ENCODE peak calls at places on chromosomes 3 and 15, in five cellular contexts. One of them, this sample, is unnamed.

GRCh38 chr15:92941668-92942067 is 41.5 kb downstream of the CHD2 start:
- DNase-seq in GM12865: no peak
- DNase-seq in CD4-positive, alpha-beta T cell: no peak
- DNase-seq in sciatic nerve: no peak
- DNase-seq in EL: no peak
- DNase-seq in this sample: no peak

GRCh38 chr15:98160236-98160635 is 199.7 kb downstream of the ARRDC4 start:
- DNase-seq in GM12865: peak
- DNase-seq in CD4-positive, alpha-beta T cell: no peak
- DNase-seq in sciatic nerve: no peak
- DNase-seq in EL: no peak
- DNase-seq in this sample: peak

GRCh38 chr3:101629219-101629618 is 47.7 kb downstream of the ZBTB11 start:
- DNase-seq in GM12865: no peak
- DNase-seq in CD4-positive, alpha-beta T cell: no peak
- DNase-seq in sciatic nerve: no peak
- DNase-seq in EL: no peak
- DNase-seq in this sample: no peak

GRCh38 chr3:15616053-15616452 is 14.5 kb downstream of the BTD start:
- DNase-seq in GM12865: no peak
- DNase-seq in CD4-positive, alpha-beta T cell: no peak
- DNase-seq in sciatic nerve: no peak
- DNase-seq in EL: peak
- DNase-seq in this sample: no peak

GRCh38 chr3:139318431-139318816 is 25.4 kb upstream of the MRPS22 start:
- DNase-seq in GM12865: no peak
- DNase-seq in CD4-positive, alpha-beta T cell: no peak
- DNase-seq in sciatic nerve: no peak
- DNase-seq in EL: no peak
- DNase-seq in this sample: peak

GRCh38 chr3:8937064-8938020 is 25.9 kb downstream of the RAD18 start:
- DNase-seq in GM12865: no peak
- DNase-seq in CD4-positive, alpha-beta T cell: no peak
- DNase-seq in sciatic nerve: no peak
- DNase-seq in EL: peak
- DNase-seq in this sample: no peak

GRCh38 chr3:143263844-143264243 is 144.3 kb downstream of the CHST2 start:
- DNase-seq in GM12865: peak
- DNase-seq in CD4-positive, alpha-beta T cell: no peak
- DNase-seq in sciatic nerve: no peak
- DNase-seq in EL: no peak
- DNase-seq in this sample: no peak

GRCh38 chr3:177973241-177973840 is 562.9 kb upstream of the KCNMB2 start:
- DNase-seq in GM12865: no peak
- DNase-seq in CD4-positive, alpha-beta T cell: no peak
- DNase-seq in sciatic nerve: no peak
- DNase-seq in EL: peak
- DNase-seq in this sample: peak

GRCh38 chr3:188298585-188298984 is 144.6 kb downstream of the LPP start:
- DNase-seq in GM12865: no peak
- DNase-seq in CD4-positive, alpha-beta T cell: no peak
- DNase-seq in sciatic nerve: no peak
- DNase-seq in EL: no peak
- DNase-seq in this sample: no peak

GRCh38 chr3:159080821-159081220 is 279.0 kb downstream of the MFSD1 start:
- DNase-seq in GM12865: no peak
- DNase-seq in CD4-positive, alpha-beta T cell: no peak
- DNase-seq in sciatic nerve: no peak
- DNase-seq in EL: no peak
- DNase-seq in this sample: no peak

GRCh38 chr15:60844431-60845174 is 365.7 kb upstream of the ICE2 start:
- DNase-seq in GM12865: peak
- DNase-seq in CD4-positive, alpha-beta T cell: peak
- DNase-seq in sciatic nerve: no peak
- DNase-seq in EL: no peak
- DNase-seq in this sample: no peak

GRCh38 chr3:98902341-98902740 is 846 bp upstream of the DCBLD2 start:
- DNase-seq in GM12865: peak
- DNase-seq in CD4-positive, alpha-beta T cell: no peak
- DNase-seq in sciatic nerve: no peak
- DNase-seq in EL: no peak
- DNase-seq in this sample: no peak